ENCODE peak calls at places on chromosomes 2 and 18, in ten cellular contexts. H is GM20000, S is AG09309, W is fibroblast of pulmonary artery, G is keratinocyte, K is MCF 10A, J is bronchial epithelial cell, D is fibroblast of the aortic adventitia, U is Panc1, N is kidney. R is an unnamed sample.

GRCh38 chr18:34956663-34957062 is 84.5 kb upstream of the MAPRE2 start:
- DNase-seq in H (no peak), S (no peak), W (peak), G (no peak), K (no peak), J (peak), D (no peak), U (no peak), N (no peak), R (no peak)

GRCh38 chr2:170449034-170449433 is 266.1 kb upstream of the SP5 start:
- DNase-seq in H (no peak), S (no peak), W (no peak), G (no peak), K (no peak), J (no peak), D (no peak), U (no peak), N (no peak), R (no peak)

GRCh38 chr2:27593240-27593639 is 10.4 kb downstream of the ZNF512 start:
- DNase-seq in H (no peak), S (no peak), W (no peak), G (no peak), K (no peak), J (no peak), D (no peak), U (no peak), N (no peak), R (no peak)

GRCh38 chr2:102806250-102806837 is 44.5 kb downstream of the TMEM182 start:
- DNase-seq in H (peak), S (peak), W (peak), G (no peak), K (peak), J (peak), D (peak), U (peak), N (peak), R (peak)

GRCh38 chr2:102042196-102043041 is 50.7 kb downstream of the IL1R2 start:
- DNase-seq in H (no peak), S (no peak), W (no peak), G (no peak), K (no peak), J (no peak), D (no peak), U (no peak), N (no peak), R (no peak)

GRCh38 chr2:57084697-57085281 is 901.0 kb downstream of the CCDC85A start:
- DNase-seq in H (no peak), S (no peak), W (no peak), G (no peak), K (no peak), J (no peak), D (no peak), U (no peak), N (peak), R (no peak)

GRCh38 chr18:54742654-54743053 is 85.6 kb upstream of the RAB27B start:
- DNase-seq in H (no peak), S (peak), W (peak), G (no peak), K (peak), J (peak), D (peak), U (no peak), N (peak), R (no peak)

GRCh38 chr18:34702814-34703213 is 7.3 kb upstream of the DTNA start:
- DNase-seq in H (no peak), S (no peak), W (no peak), G (no peak), K (no peak), J (no peak), D (no peak), U (no peak), N (no peak), R (no peak)

GRCh38 chr2:60962534-60962933 is 55.0 kb upstream of the PEX13 start:
- DNase-seq in H (no peak), S (no peak), W (no peak), G (no peak), K (no peak), J (no peak), D (no peak), U (no peak), N (no peak), R (no peak)

GRCh38 chr2:44580875-44581515 is 219.2 kb downstream of the CAMKMT start:
- DNase-seq in H (no peak), S (no peak), W (no peak), G (no peak), K (no peak), J (no peak), D (no peak), U (no peak), N (no peak), R (no peak)

GRCh38 chr2:241074065-241074818 is 27.8 kb downstream of the MTERF4 start:
- DNase-seq in H (no peak), S (no peak), W (no peak), G (no peak), K (no peak), J (no peak), D (no peak), U (no peak), N (peak), R (no peak)

GRCh38 chr2:240136671-240137292 is 677 bp upstream of the COPS9 start:
- DNase-seq in H (peak), S (no peak), W (no peak), G (no peak), K (no peak), J (no peak), D (no peak), U (no peak), N (no peak), R (peak)

GRCh38 chr2:1775511-1776035 is 31.3 kb upstream of the PXDN start:
- DNase-seq in H (no peak), S (no peak), W (no peak), G (no peak), K (no peak), J (no peak), D (no peak), U (no peak), N (peak), R (no peak)

GRCh38 chr2:172578054-172578453 is 22.2 kb downstream of the PDK1 start:
- DNase-seq in H (no peak), S (no peak), W (no peak), G (no peak), K (no peak), J (peak), D (no peak), U (no peak), N (no peak), R (no peak)

GRCh38 chr2:105787376-105788318 is 42.9 kb downstream of the NCK2 start:
- DNase-seq in H (no peak), S (no peak), W (peak), G (no peak), K (no peak), J (no peak), D (no peak), U (no peak), N (no peak), R (no peak)

GRCh38 chr2:3254438-3254941 is 123.1 kb downstream of the EIPR1 start:
- DNase-seq in H (peak), S (no peak), W (no peak), G (no peak), K (no peak), J (no peak), D (no peak), U (no peak), N (no peak), R (peak)

GRCh38 chr2:30159766-30160165 is 13.0 kb downstream of the YPEL5 start:
- DNase-seq in H (no peak), S (no peak), W (no peak), G (no peak), K (no peak), J (no peak), D (no peak), U (no peak), N (no peak), R (no peak)

GRCh38 chr2:223995569-223995968 is 38.3 kb downstream of the MRPL44 start:
- DNase-seq in H (no peak), S (no peak), W (peak), G (peak), K (peak), J (peak), D (peak), U (no peak), N (no peak), R (no peak)

GRCh38 chr2:172560721-172561120 is 4.8 kb downstream of the PDK1 start:
- DNase-seq in H (no peak), S (no peak), W (no peak), G (no peak), K (no peak), J (peak), D (no peak), U (no peak), N (no peak), R (no peak)

GRCh38 chr2:62423883-62424458 is 82.0 kb downstream of the TMEM17 start:
- DNase-seq in H (no peak), S (no peak), W (peak), G (no peak), K (no peak), J (no peak), D (peak), U (no peak), N (no peak), R (no peak)

GRCh38 chr18:67553471-67553870 is 37.0 kb upstream of the DSEL start:
- DNase-seq in H (no peak), S (no peak), W (no peak), G (no peak), K (no peak), J (no peak), D (no peak), U (no peak), N (no peak), R (no peak)

GRCh38 chr18:23353459-23353858 is 99.6 kb upstream of the RIOK3 start:
- DNase-seq in H (no peak), S (no peak), W (no peak), G (no peak), K (no peak), J (no peak), D (no peak), U (no peak), N (no peak), R (no peak)

GRCh38 chr18:72543362-72544055 is 633 bp downstream of the CBLN2 start:
- DNase-seq in H (no peak), S (no peak), W (no peak), G (no peak), K (no peak), J (no peak), D (no peak), U (no peak), N (no peak), R (peak)

GRCh38 chr18:36451454-36452251 is 154.1 kb downstream of the FHOD3 start:
- DNase-seq in H (no peak), S (no peak), W (no peak), G (no peak), K (no peak), J (peak), D (peak), U (no peak), N (no peak), R (no peak)

GRCh38 chr18:56641714-56642331 is 3.4 kb upstream of the TXNL1 start:
- DNase-seq in H (no peak), S (no peak), W (peak), G (no peak), K (peak), J (peak), D (peak), U (no peak), N (no peak), R (no peak)

GRCh38 chr2:223032187-223033142 is 19.5 kb upstream of the KCNE4 start:
- DNase-seq in H (no peak), S (no peak), W (no peak), G (peak), K (peak), J (peak), D (peak), U (no peak), N (no peak), R (no peak)

GRCh38 chr2:52336951-52337350 is 1305.0 kb upstream of the NRXN1 start:
- DNase-seq in H (no peak), S (no peak), W (no peak), G (no peak), K (peak), J (no peak), D (no peak), U (no peak), N (no peak), R (no peak)

GRCh38 chr2:102886216-102886893 is 124.5 kb downstream of the TMEM182 start:
- DNase-seq in H (no peak), S (no peak), W (no peak), G (no peak), K (no peak), J (no peak), D (no peak), U (no peak), N (no peak), R (no peak)

GRCh38 chr2:167183916-167184315 is 295.6 kb downstream of the XIRP2 start:
- DNase-seq in H (no peak), S (no peak), W (no peak), G (no peak), K (no peak), J (no peak), D (peak), U (no peak), N (no peak), R (no peak)

GRCh38 chr2:113240150-113240914 is 38.4 kb downstream of the PAX8 start:
- DNase-seq in H (no peak), S (peak), W (peak), G (peak), K (peak), J (peak), D (peak), U (peak), N (peak), R (no peak)

GRCh38 chr2:239355139-239355538 is 45.7 kb downstream of the HDAC4 start:
- DNase-seq in H (no peak), S (no peak), W (peak), G (no peak), K (no peak), J (no peak), D (peak), U (no peak), N (no peak), R (no peak)

GRCh38 chr2:235416816-235417499 is 76.9 kb upstream of the AGAP1 start:
- DNase-seq in H (no peak), S (no peak), W (peak), G (no peak), K (peak), J (peak), D (no peak), U (no peak), N (peak), R (no peak)

GRCh38 chr2:236341721-236342120 is 77.5 kb upstream of the ASB18 start:
- DNase-seq in H (no peak), S (no peak), W (no peak), G (no peak), K (no peak), J (no peak), D (no peak), U (no peak), N (no peak), R (no peak)

GRCh38 chr2:10087360-10087759 is 7.1 kb upstream of the CYS1 start:
- DNase-seq in H (no peak), S (no peak), W (no peak), G (no peak), K (no peak), J (no peak), D (no peak), U (no peak), N (no peak), R (no peak)

GRCh38 chr2:207640661-207641060 is 15.5 kb upstream of the METTL21A start:
- DNase-seq in H (no peak), S (no peak), W (no peak), G (no peak), K (no peak), J (no peak), D (no peak), U (no peak), N (no peak), R (no peak)

GRCh38 chr18:75111673-75112485 is 97.1 kb downstream of the PTGR3 start:
- DNase-seq in H (no peak), S (no peak), W (no peak), G (no peak), K (peak), J (peak), D (no peak), U (no peak), N (no peak), R (no peak)

GRCh38 chr18:55400590-55401274 is 187.3 kb downstream of the TCF4 start:
- DNase-seq in H (no peak), S (no peak), W (peak), G (no peak), K (no peak), J (no peak), D (peak), U (no peak), N (no peak), R (no peak)

GRCh38 chr2:54520687-54521086 is 64.6 kb downstream of the SPTBN1 start:
- DNase-seq in H (no peak), S (peak), W (peak), G (peak), K (peak), J (peak), D (peak), U (no peak), N (no peak), R (no peak)

GRCh38 chr18:21362921-21363320 is 120.9 kb downstream of the GREB1L start:
- DNase-seq in H (no peak), S (no peak), W (no peak), G (no peak), K (no peak), J (no peak), D (no peak), U (no peak), N (no peak), R (no peak)
- TF ChIP-seq CTCF in H (no peak), S (no peak), W (no peak), G (no peak), K (no peak), J (no peak), D (no peak), U (no peak), N (no peak), R (no peak)

GRCh38 chr18:63676526-63676925 is 14.8 kb upstream of the SERPINB3 start:
- DNase-seq in H (peak), S (no peak), W (no peak), G (no peak), K (peak), J (no peak), D (no peak), U (no peak), N (no peak), R (no peak)
- TF ChIP-seq CTCF in H (peak), S (peak), W (no peak), G (peak), K (peak), J (peak), D (peak), U (no peak), N (peak), R (peak)

GRCh38 chr2:158034198-158034831 is 67.4 kb upstream of the UPP2 start:
- DNase-seq in H (peak), S (peak), W (peak), G (no peak), K (peak), J (peak), D (peak), U (peak), N (no peak), R (peak)
- TF ChIP-seq CTCF in H (peak), S (peak), W (peak), G (peak), K (peak), J (peak), D (peak), U (peak), N (peak), R (peak)

DNA sequence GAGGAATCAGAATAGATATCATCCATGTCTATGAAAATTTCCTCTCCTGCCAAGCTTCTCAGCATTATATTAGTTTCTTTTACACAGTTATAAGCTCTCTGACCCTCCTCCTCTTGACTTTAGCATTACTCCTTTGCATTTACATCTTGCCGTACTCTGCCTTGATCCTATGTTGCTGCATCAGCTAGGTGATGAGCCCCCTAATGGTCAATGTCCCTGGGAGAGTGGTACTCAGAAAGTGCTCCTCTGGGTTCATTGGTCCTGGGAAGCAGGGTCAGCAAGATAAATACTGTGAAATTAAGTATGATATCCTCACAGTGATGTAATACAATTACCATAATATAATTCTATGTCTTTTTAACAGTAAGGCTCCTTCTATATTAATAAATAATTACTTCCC is 74.1 kb downstream of the PKP4 start:
- DNase-seq in H (no peak), S (no peak), W (no peak), G (no peak), K (no peak), J (no peak), D (no peak), U (no peak), N (no peak), R (no peak)
- TF ChIP-seq CTCF in H (no peak), S (no peak), W (no peak), G (no peak), K (no peak), J (no peak), D (no peak), U (peak), N (no peak), R (peak)

GRCh38 chr2:115183144-115183543 is 740.7 kb downstream of the DPP10 start:
- DNase-seq in H (no peak), S (no peak), W (no peak), G (no peak), K (no peak), J (no peak), D (no peak), U (no peak), N (no peak), R (no peak)
- TF ChIP-seq CTCF in H (no peak), S (no peak), W (no peak), G (no peak), K (no peak), J (no peak), D (no peak), U (no peak), N (no peak), R (no peak)

DNA sequence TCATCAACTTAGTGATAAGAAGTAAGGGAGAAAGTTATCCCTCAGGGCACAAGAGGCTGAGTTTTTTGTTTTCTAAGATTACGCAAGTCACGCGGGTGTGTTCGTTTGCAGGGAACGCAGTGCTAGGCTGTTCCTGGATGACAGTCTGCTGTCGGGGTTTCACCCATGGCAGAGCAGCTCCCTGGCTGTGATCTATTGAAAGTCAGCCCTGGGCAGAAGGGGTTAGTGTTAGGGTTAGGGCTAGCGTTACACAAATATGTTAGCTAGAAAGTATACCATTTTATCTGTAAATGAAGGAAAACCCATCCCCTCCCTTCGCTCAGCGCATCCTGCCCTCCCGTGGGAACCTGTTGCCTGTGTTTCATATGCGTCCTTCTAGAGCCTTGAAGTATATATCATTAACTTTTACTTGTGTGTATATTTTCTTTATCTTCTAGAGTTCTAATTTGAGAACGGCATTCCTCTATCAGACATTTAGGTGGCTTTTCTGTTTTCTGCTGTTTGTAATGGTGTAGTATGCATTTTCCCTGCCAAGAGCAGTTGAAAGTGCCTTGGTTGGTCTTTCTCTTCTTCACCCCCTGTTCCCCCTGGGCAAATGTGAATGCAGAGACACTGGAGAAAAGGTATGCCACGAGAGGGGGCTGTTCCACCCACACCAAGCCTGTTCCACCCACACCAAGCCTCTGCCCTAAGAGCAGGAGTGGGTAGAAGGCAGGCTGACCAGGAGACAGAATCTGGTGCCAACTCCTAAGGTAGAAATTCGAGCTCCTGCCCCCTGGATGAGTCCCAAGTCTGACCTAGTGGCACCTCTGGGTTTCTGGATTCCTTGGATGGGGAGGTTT is 47.0 kb downstream of the ARMC9 start:
- DNase-seq in H (peak), S (no peak), W (peak), G (no peak), K (peak), J (peak), D (no peak), U (no peak), N (no peak), R (no peak)
- TF ChIP-seq CTCF in H (no peak), S (no peak), W (no peak), G (peak), K (no peak), J (peak), D (peak), U (no peak), N (no peak), R (peak)

GRCh38 chr18:30970201-30970816 is 72.2 kb downstream of the DSC3 start:
- DNase-seq in H (no peak), S (no peak), W (peak), G (no peak), K (peak), J (peak), D (peak), U (no peak), N (no peak), R (no peak)
- TF ChIP-seq CTCF in H (no peak), S (no peak), W (peak), G (peak), K (peak), J (peak), D (no peak), U (peak), N (peak), R (peak)

R was measured in GM13977.